ENCODE peak calls at places on chromosomes 3 and 15, in eight cellular contexts. G is uterus, P is endodermal cell, O is kidney epithelial cell, E is gastrocnemius medialis, C is upper lobe of right lung, I is spleen, Y is NT2/D1. R is an unnamed sample. For H3K27me3 and H3K36me3, the result is how much of the 10 kb centered on the place peaks cover.

GRCh38 chr3:41600616-41601015 is 361.3 kb downstream of the ULK4 start:
- DNase-seq in G (no peak), P (no peak), O (no peak), E (no peak), C (no peak), I (no peak), Y (no peak), R (no peak)

GRCh38 chr15:91271565-91272153 is 171.6 kb downstream of the SV2B start:
- DNase-seq in G (peak), P (peak), O (peak), E (peak), C (no peak), I (no peak), Y (peak), R (no peak)

GRCh38 chr3:123013876-123014275 is 13.7 kb downstream of the SEMA5B start:
- DNase-seq in G (no peak), P (no peak), O (no peak), E (no peak), C (no peak), I (no peak), Y (no peak), R (no peak)

GRCh38 chr3:130692455-130692854 is 54.2 kb downstream of the PIK3R4 start:
- DNase-seq in G (no peak), P (no peak), O (no peak), E (no peak), C (no peak), I (no peak), Y (no peak), R (no peak)

GRCh38 chr15:31387483-31388118 is 61.0 kb downstream of the KLF13 start:
- DNase-seq in G (no peak), P (no peak), O (no peak), E (peak), C (no peak), I (no peak), Y (no peak), R (peak)

GRCh38 chr3:122064318-122064717 is 9.2 kb downstream of the CD86 start:
- DNase-seq in G (no peak), P (no peak), O (no peak), E (no peak), C (no peak), I (no peak), Y (no peak), R (no peak)

GRCh38 chr3:181362378-181362777 is 349.3 kb upstream of the SOX2 start:
- DNase-seq in G (no peak), P (no peak), O (no peak), E (peak), C (no peak), I (no peak), Y (no peak), R (no peak)

GRCh38 chr3:17054944-17055343 is 170.2 kb downstream of the PLCL2 start:
- DNase-seq in G (no peak), P (no peak), O (no peak), E (no peak), C (no peak), I (no peak), Y (no peak), R (no peak)

GRCh38 chr3:172153335-172153861 is 114.0 kb downstream of the FNDC3B start:
- DNase-seq in G (peak), P (peak), O (peak), E (peak), C (peak), I (peak), Y (no peak), R (peak)

GRCh38 chr3:88301273-88302002 is 151.7 kb downstream of the C3orf38 start:
- DNase-seq in G (no peak), P (no peak), O (no peak), E (no peak), C (no peak), I (no peak), Y (no peak), R (no peak)

GRCh38 chr15:68224108-68224507 is 5.4 kb downstream of the CLN6 start:
- DNase-seq in G (no peak), P (no peak), O (no peak), E (no peak), C (no peak), I (no peak), Y (no peak), R (no peak)

GRCh38 chr15:55758580-55758986 is 15.6 kb upstream of the PRTG start:
- DNase-seq in G (no peak), P (no peak), O (no peak), E (no peak), C (no peak), I (no peak), Y (no peak), R (no peak)

GRCh38 chr3:119380697-119381096 is 82.7 kb downstream of the TMEM39A start:
- DNase-seq in G (no peak), P (no peak), O (no peak), E (no peak), C (no peak), I (no peak), Y (no peak), R (no peak)

GRCh38 chr3:58563386-58564035 is 13.7 kb downstream of the FAM107A start:
- DNase-seq in G (no peak), P (peak), O (no peak), E (no peak), C (no peak), I (no peak), Y (no peak), R (no peak)

GRCh38 chr3:146199762-146200161 is 38.8 kb upstream of the PLOD2 start:
- DNase-seq in G (no peak), P (no peak), O (no peak), E (no peak), C (no peak), I (no peak), Y (no peak), R (no peak)

GRCh38 chr3:196976891-196977420 is 8.3 kb upstream of the PIGZ start:
- DNase-seq in G (no peak), P (no peak), O (no peak), E (no peak), C (no peak), I (peak), Y (no peak), R (no peak)

GRCh38 chr15:76061700-76062099 is 1.9 kb downstream of the TMEM266 start:
- DNase-seq in G (no peak), P (no peak), O (no peak), E (no peak), C (no peak), I (no peak), Y (no peak), R (no peak)

GRCh38 chr15:76060098-76060989 is 559 bp downstream of the TMEM266 start:
- DNase-seq in G (no peak), P (no peak), O (no peak), E (no peak), C (no peak), I (no peak), Y (no peak), R (no peak)

GRCh38 chr15:76058714-76059319 is 968 bp upstream of the TMEM266 start:
- DNase-seq in G (no peak), P (peak), O (no peak), E (peak), C (no peak), I (no peak), Y (no peak), R (no peak)

GRCh38 chr15:76057332-76058000 is 2.3 kb upstream of the TMEM266 start:
- DNase-seq in G (no peak), P (peak), O (no peak), E (no peak), C (no peak), I (no peak), Y (peak), R (no peak)

GRCh38 chr15:76059320-76060097 is at the start of gene TMEM266:
- DNase-seq in G (no peak), P (peak), O (no peak), E (peak), C (peak), I (peak), Y (peak), R (no peak)
- H3K27me3 ChIP-seq in G (under half), P (under half), O (under half), E (under half), C (under half), I (under half), Y (under half), R (under half)

DNA sequence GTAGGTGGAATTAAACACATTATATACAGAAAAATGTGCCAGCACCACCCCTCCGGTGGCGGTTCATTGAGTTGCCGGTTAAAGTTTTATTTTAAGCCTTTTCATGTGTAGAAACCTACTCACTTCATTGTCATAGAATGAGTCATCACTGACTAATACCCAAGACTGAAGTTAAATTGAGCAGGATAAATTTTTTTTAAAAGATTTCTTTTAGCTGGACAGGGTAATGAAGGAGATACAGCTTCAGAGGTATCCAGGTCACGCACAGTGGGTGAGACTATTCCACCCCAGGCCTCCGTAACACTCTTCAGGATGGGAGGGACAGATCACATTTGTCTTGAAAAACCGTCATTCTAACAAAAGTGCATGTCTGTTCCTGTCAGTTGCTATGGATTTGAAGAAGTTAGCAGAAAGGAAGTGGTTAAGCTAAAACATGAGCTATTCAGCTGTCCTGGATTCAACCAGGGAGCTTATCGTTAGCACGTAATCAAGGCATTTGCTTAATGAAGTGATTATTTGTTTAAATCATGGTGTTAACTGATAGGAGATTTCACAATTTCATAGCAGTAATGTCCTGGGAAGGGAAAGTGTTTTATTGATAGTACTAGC is 23.3 kb downstream of the WHAMM start:
- DNase-seq in G (no peak), P (no peak), O (peak), E (no peak), C (no peak), I (no peak), Y (no peak), R (peak)
- H3K36me3 ChIP-seq in G (under half), P (half or more), O (under half), E (under half), C (half or more), I (half or more), Y (half or more), R (under half)

GRCh38 chr15:69296606-69297005 is 2.1 kb upstream of the PAQR5 start:
- DNase-seq in G (no peak), P (no peak), O (no peak), E (no peak), C (peak), I (no peak), Y (no peak), R (no peak)
- H3K27me3 ChIP-seq in G (under half), P (under half), O (under half), E (under half), C (under half), I (half or more), Y (half or more), R (under half)

GRCh38 chr15:70471517-70471916 is 291.8 kb downstream of the UACA start:
- DNase-seq in G (no peak), P (no peak), O (no peak), E (no peak), C (no peak), I (no peak), Y (no peak), R (no peak)

GRCh38 chr15:70470556-70471191 is 292.7 kb downstream of the UACA start:
- DNase-seq in G (no peak), P (no peak), O (no peak), E (no peak), C (no peak), I (no peak), Y (no peak), R (no peak)

GRCh38 chr15:70466895-70467529 is 296.3 kb downstream of the UACA start:
- DNase-seq in G (peak), P (peak), O (no peak), E (no peak), C (peak), I (peak), Y (peak), R (no peak)

GRCh38 chr15:70469651-70470555 is 293.5 kb downstream of the UACA start:
- DNase-seq in G (no peak), P (no peak), O (no peak), E (no peak), C (no peak), I (peak), Y (no peak), R (no peak)

GRCh38 chr15:70469182-70469581 is 294.2 kb downstream of the UACA start:
- DNase-seq in G (no peak), P (no peak), O (no peak), E (no peak), C (no peak), I (peak), Y (no peak), R (no peak)
- H3K36me3 ChIP-seq in G (under half), P (under half), O (under half), E (under half), C (under half), I (under half), Y (under half), R (under half)

DNA sequence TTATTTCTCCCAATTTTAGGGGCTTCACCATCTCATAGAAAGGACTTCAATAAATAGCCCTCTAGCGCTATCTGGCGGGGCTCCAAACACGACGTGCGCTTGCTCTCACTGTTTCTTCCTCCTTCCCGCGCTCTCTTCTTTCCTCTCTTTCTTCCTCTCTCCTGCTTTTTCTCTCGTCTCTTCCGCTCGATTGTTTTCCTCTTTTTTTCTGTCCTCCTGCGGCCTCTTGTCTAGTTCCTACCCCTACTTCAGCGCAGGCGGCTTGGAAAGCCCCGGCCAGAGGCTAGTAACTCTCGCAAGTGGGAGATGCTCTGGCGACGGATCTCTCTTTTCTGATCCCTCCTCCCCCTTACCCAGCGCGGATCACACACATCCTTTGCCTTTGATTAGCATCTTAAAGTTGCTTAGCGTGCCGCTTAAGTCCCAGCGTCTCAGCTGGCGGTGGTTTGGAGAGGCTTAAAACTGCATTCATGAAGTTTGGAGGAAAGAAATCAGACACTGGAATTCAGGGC is 6.2 kb upstream of the MEIS2 start:
- DNase-seq in G (peak), P (peak), O (no peak), E (no peak), C (no peak), I (peak), Y (no peak), R (no peak)
- H3K27me3 ChIP-seq in G (under half), P (half or more), O (half or more), E (half or more), C (half or more), I (half or more), Y (half or more), R (under half)

GRCh38 chr15:57237676-57238075 is 138.6 kb upstream of the CGNL1 start:
- DNase-seq in G (no peak), P (no peak), O (no peak), E (no peak), C (no peak), I (no peak), Y (no peak), R (no peak)

GRCh38 chr15:57235865-57236264 is 140.4 kb upstream of the CGNL1 start:
- DNase-seq in G (no peak), P (no peak), O (no peak), E (no peak), C (no peak), I (no peak), Y (no peak), R (no peak)

GRCh38 chr15:57237282-57237642 is 139.0 kb upstream of the CGNL1 start:
- DNase-seq in G (no peak), P (no peak), O (no peak), E (no peak), C (no peak), I (no peak), Y (no peak), R (no peak)

GRCh38 chr15:57235186-57235585 is 141.1 kb upstream of the CGNL1 start:
- DNase-seq in G (no peak), P (no peak), O (no peak), E (no peak), C (no peak), I (no peak), Y (no peak), R (no peak)

DNA sequence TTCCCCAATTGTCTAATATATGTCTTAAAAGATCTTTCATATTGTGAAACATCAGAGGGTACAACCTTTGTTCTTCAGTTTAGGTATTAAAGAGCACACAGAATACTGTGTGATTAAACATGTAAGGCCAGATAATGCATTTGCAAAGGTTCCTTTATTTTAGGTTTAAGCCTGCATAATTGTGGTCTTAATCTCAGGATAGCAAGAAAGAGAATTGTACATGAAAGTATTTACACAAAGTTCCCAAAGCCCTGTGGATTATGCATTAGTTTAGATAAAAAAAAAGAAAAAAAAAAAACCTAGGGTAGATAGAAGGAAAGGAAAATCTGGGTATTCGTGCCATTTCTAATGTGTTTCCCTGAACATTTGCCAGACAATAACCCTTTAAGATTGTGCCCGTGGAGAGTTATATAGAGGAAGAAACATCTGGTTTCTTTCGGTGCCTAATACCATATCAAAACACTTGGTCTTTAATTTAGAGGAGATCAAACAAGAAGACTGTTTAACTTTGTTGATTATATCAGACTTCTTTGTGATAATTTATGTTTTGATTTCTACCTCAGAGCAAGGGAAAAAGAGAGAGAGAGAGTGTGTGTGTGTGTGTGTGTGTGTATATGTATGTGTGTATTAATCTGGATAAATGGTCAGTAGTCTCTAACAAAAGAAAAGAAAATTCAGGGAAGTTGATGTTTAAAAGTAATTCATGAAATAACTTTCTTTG is 139.6 kb upstream of the CGNL1 start:
- DNase-seq in G (no peak), P (no peak), O (no peak), E (no peak), C (no peak), I (no peak), Y (no peak), R (no peak)
- H3K36me3 ChIP-seq in G (under half), P (half or more), O (under half), E (under half), C (under half), I (under half), Y (under half), R (under half)

GRCh38 chr15:89395996-89396395 is 61.4 kb upstream of the POLG start:
- DNase-seq in G (no peak), P (no peak), O (no peak), E (no peak), C (no peak), I (peak), Y (no peak), R (no peak)
- H3K27me3 ChIP-seq in G (under half), P (half or more), O (half or more), E (under half), C (half or more), I (half or more), Y (half or more), R (half or more)

GRCh38 chr3:46070458-46071136 is 43.3 kb upstream of the XCR1 start:
- DNase-seq in G (no peak), P (no peak), O (no peak), E (no peak), C (no peak), I (no peak), Y (no peak), R (no peak)
- H3K36me3 ChIP-seq in G (under half), P (under half), O (under half), E (under half), C (under half), I (under half), Y (under half), R (under half)

R was measured in BJ.